ENCODE peak calls at places on chromosome 4, in six cellular contexts. Z is omental fat pad; C is mesothelial cell of epicardium; U is stimulated activated naive B cell treated with anti-CD40 and anti-IgM and Interleukin-4, amounts not matched to agents 10 μg/mL and 1 μg/mL and 100 μg/mL, for 72 hours; Q is myocyte; J is DMS79 treated with DMSO at 0.1 percent for 48 hours. Y is an unnamed sample.

GRCh38 chr4:86971355-86971683 is 36.5 kb downstream of the AFF1 start:
- DNase-seq in Q (no peak), Z (no peak), U (no peak), C (no peak), J (no peak), Y (no peak)

GRCh38 chr4:75995727-75996126 is 5.0 kb upstream of the SDAD1 start:
- DNase-seq in Z (no peak), Q (peak; percentile 64), J (peak; percentile 49), C (no peak), U (no peak), Y (no peak)

GRCh38 chr4:153521995-153522799 is 56.0 kb downstream of the TMEM131L start:
- DNase-seq in C (no peak), J (no peak), U (peak; percentile 37), Q (no peak), Z (no peak), Y (no peak)

GRCh38 chr4:53507671-53508286 is 83.5 kb downstream of the LNX1 start:
- DNase-seq in C (no peak), Z (no peak), Q (peak; percentile 96), J (peak; percentile 78), U (no peak), Y (no peak)

GRCh38 chr4:102815981-102816380 is 11.4 kb downstream of the UBE2D3 start:
- DNase-seq in U (no peak), Z (no peak), J (no peak), C (no peak), Q (peak; percentile 74), Y (no peak)

GRCh38 chr4:150039790-150040189 is 38.5 kb upstream of the DCLK2 start:
- DNase-seq in Z (no peak), U (peak; percentile 47), C (no peak), Q (no peak), J (no peak), Y (no peak)

GRCh38 chr4:86482851-86483490 is 111.1 kb upstream of the PTPN13 start:
- DNase-seq in U (no peak), Q (no peak), Z (no peak), J (no peak), C (no peak), Y (no peak)

GRCh38 chr4:11072426-11072825 is 356.3 kb downstream of the HS3ST1 start:
- DNase-seq in Q (no peak), U (no peak), Z (no peak), C (no peak), J (no peak), Y (no peak)

GRCh38 chr4:123110685-123111084 is 188.3 kb upstream of the NUDT6 start:
- DNase-seq in U (no peak), C (no peak), Q (no peak), Z (no peak), J (no peak), Y (no peak)

GRCh38 chr4:144787365-144788263 is 141.7 kb downstream of the HHIP start:
- DNase-seq in Z (no peak), Q (peak; percentile 44), J (no peak), C (no peak), U (no peak), Y (no peak)

GRCh38 chr4:25367004-25367621 is 9.9 kb upstream of the ANAPC4 start:
- DNase-seq in Z (no peak), J (peak; percentile 11), U (no peak), C (no peak), Q (peak; percentile 51), Y (no peak)

GRCh38 chr4:74933562-74934015 is 673 bp downstream of the PARM1 start:
- DNase-seq in Z (no peak), Q (peak; percentile 4), U (no peak), J (peak; percentile 49), C (no peak), Y (no peak)

GRCh38 chr4:111945014-111945413 is 200.2 kb upstream of the FAM241A start:
- DNase-seq in J (no peak), Q (peak; percentile 55), U (no peak), C (no peak), Z (no peak), Y (no peak)

GRCh38 chr4:114025176-114025777 is 45.8 kb upstream of the ARSJ start:
- DNase-seq in J (no peak), Q (no peak), Z (no peak), C (no peak), U (no peak), Y (no peak)

GRCh38 chr4:4477391-4477790 is 64.5 kb downstream of the STX18 start:
- DNase-seq in Z (no peak), U (no peak), Q (peak; percentile 37), C (no peak), J (no peak), Y (no peak)

GRCh38 chr4:106809083-106809482 is 227.0 kb downstream of the DKK2 start:
- DNase-seq in Q (peak; percentile 68), C (no peak), U (no peak), J (no peak), Z (no peak), Y (no peak)

GRCh38 chr4:140084426-140084825 is 69.6 kb downstream of the MAML3 start:
- DNase-seq in J (no peak), Z (no peak), Q (no peak), C (no peak), U (no peak), Y (no peak)

GRCh38 chr4:23966720-23967119 is 76.9 kb upstream of the PPARGC1A start:
- DNase-seq in C (no peak), Q (no peak), J (no peak), U (no peak), Z (no peak), Y (no peak)

GRCh38 chr4:184281231-184282139 is 63.8 kb upstream of the ENPP6 start:
- DNase-seq in Z (no peak), Q (no peak), C (no peak), J (no peak), U (no peak), Y (no peak)

GRCh38 chr4:19241845-19242244 is 1009.9 kb upstream of the SLIT2 start:
- DNase-seq in C (no peak), Z (no peak), J (no peak), U (no peak), Q (no peak), Y (no peak)

GRCh38 chr4:42152507-42153504 is at the start of gene BEND4:
- DNase-seq in U (no peak), Z (no peak), Q (no peak), J (no peak), C (no peak), Y (peak; percentile 19)

Y was measured in progenitor cell of endocrine pancreas.